ENCODE peak calls at places on chromosomes 6 and 20, in eight cellular contexts. B is kidney glomerular epithelial cell, J is LoVo, P is hippocampal formation, X is HEK293T, Y is Kasumi-1, C is RPMI7951, M is fibroblast of lung. F is an unnamed sample.

GRCh38 chr20:37773260-37773825 is 79.5 kb downstream of the CTNNBL1 start:
- DNase-seq in B (no peak), J (no peak), P (no peak), X (no peak), Y (no peak), C (no peak), M (no peak), F (no peak)

GRCh38 chr6:39251406-39251805 is 22.1 kb upstream of the KCNK5 start:
- DNase-seq in B (peak), J (peak), P (no peak), X (no peak), Y (no peak), C (no peak), M (no peak), F (no peak)

GRCh38 chr20:33650753-33651561 is 11.2 kb upstream of the C20orf144 start:
- DNase-seq in B (no peak), J (no peak), P (no peak), X (no peak), Y (no peak), C (no peak), M (no peak), F (no peak)

GRCh38 chr20:28562510-28562898 is 2695.0 kb upstream of the DEFB115 start:
- DNase-seq in B (no peak), J (no peak), P (no peak), X (no peak), Y (no peak), C (peak), M (peak), F (no peak)

GRCh38 chr6:3412779-3413500 is 43.9 kb downstream of the SLC22A23 start:
- DNase-seq in B (no peak), J (no peak), P (no peak), X (no peak), Y (no peak), C (no peak), M (no peak), F (no peak)

GRCh38 chr20:62234346-62234745 is 4.0 kb upstream of the OSBPL2 start:
- DNase-seq in B (no peak), J (no peak), P (no peak), X (no peak), Y (no peak), C (no peak), M (no peak), F (no peak)

GRCh38 chr6:170296423-170296745 is 5.5 kb upstream of the DLL1 start:
- DNase-seq in B (no peak), J (no peak), P (no peak), X (no peak), Y (no peak), C (no peak), M (no peak), F (no peak)

GRCh38 chr6:45377041-45377554 is 636 bp downstream of the SUPT3H start:
- DNase-seq in B (peak), J (no peak), P (peak), X (no peak), Y (peak), C (no peak), M (peak), F (peak)

GRCh38 chr20:63468421-63468820 is 4.0 kb downstream of the KCNQ2 start:
- DNase-seq in B (no peak), J (no peak), P (no peak), X (no peak), Y (no peak), C (no peak), M (no peak), F (no peak)

GRCh38 chr20:51531141-51531710 is 11.3 kb downstream of the NFATC2 start:
- DNase-seq in B (peak), J (peak), P (no peak), X (no peak), Y (no peak), C (peak), M (peak), F (no peak)

GRCh38 chr6:13357551-13358075 is 29.3 kb upstream of the TBC1D7 start:
- DNase-seq in B (peak), J (no peak), P (no peak), X (no peak), Y (no peak), C (peak), M (peak), F (peak)

GRCh38 chr6:158648682-158649131 is 1.1 kb upstream of the SYTL3 start:
- DNase-seq in B (peak), J (peak), P (no peak), X (no peak), Y (no peak), C (peak), M (peak), F (peak)

GRCh38 chr20:6120491-6120988 is 2.3 kb downstream of the FERMT1 start:
- DNase-seq in B (no peak), J (no peak), P (no peak), X (no peak), Y (no peak), C (no peak), M (no peak), F (no peak)

GRCh38 chr6:42796171-42796570 is 14.3 kb downstream of the BICRAL start:
- DNase-seq in B (no peak), J (no peak), P (no peak), X (no peak), Y (no peak), C (no peak), M (no peak), F (no peak)

GRCh38 chr20:53657289-53657678 is 63.6 kb upstream of the ZNF217 start:
- DNase-seq in B (no peak), J (no peak), P (no peak), X (no peak), Y (no peak), C (no peak), M (no peak), F (no peak)

GRCh38 chr6:15623282-15624116 is 39.3 kb downstream of the DTNBP1 start:
- DNase-seq in B (peak), J (peak), P (peak), X (no peak), Y (peak), C (peak), M (no peak), F (peak)